ENCODE peak calls at places on chromosomes 7 and 10, in five cellular contexts. V, X, R, P and W are unnamed samples.

GRCh38 chr10:22427101-22427500 is 81.8 kb downstream of the SPAG6 start:
- DNase-seq in V (peak; percentile 26), X (no peak), R (peak; percentile 72), P (peak; percentile 41), W (no peak)

GRCh38 chr10:131799429-131799828 is 101.4 kb upstream of the PPP2R2D start:
- DNase-seq in V (no peak), X (no peak), R (no peak), P (no peak), W (no peak)

GRCh38 chr7:44808914-44809393 is 12.5 kb downstream of the PPIA start:
- DNase-seq in V (no peak), X (no peak), R (peak; percentile 42), P (no peak), W (no peak)

GRCh38 chr10:30573714-30574422 is 55.7 kb downstream of the LYZL2 start:
- DNase-seq in V (no peak), X (no peak), R (no peak), P (no peak), W (no peak)

GRCh38 chr10:19788902-19789301 is 27.3 kb upstream of the PLXDC2 start:
- DNase-seq in V (no peak), X (no peak), R (no peak), P (no peak), W (no peak)

GRCh38 chr10:6980353-6980752 is 400.3 kb upstream of the PRKCQ start:
- DNase-seq in V (peak; percentile 53), X (no peak), R (no peak), P (no peak), W (no peak)

GRCh38 chr7:41731486-41732278 is 28.8 kb upstream of the INHBA start:
- DNase-seq in V (no peak), X (no peak), R (no peak), P (no peak), W (no peak)

GRCh38 chr10:1247598-1248261 is 191.5 kb downstream of the WDR37 start:
- DNase-seq in V (no peak), X (no peak), R (no peak), P (no peak), W (no peak)

GRCh38 chr7:120168066-120168465 is 104.9 kb upstream of the KCND2 start:
- DNase-seq in V (no peak), X (no peak), R (no peak), P (no peak), W (no peak)

GRCh38 chr10:3750884-3751283 is 34.1 kb downstream of the KLF6 start:
- DNase-seq in V (no peak), X (no peak), R (no peak), P (no peak), W (no peak)

GRCh38 chr10:120479506-120479905 is 22.5 kb downstream of the PLPP4 start:
- DNase-seq in V (no peak), X (no peak), R (no peak), P (no peak), W (no peak)

DNA sequence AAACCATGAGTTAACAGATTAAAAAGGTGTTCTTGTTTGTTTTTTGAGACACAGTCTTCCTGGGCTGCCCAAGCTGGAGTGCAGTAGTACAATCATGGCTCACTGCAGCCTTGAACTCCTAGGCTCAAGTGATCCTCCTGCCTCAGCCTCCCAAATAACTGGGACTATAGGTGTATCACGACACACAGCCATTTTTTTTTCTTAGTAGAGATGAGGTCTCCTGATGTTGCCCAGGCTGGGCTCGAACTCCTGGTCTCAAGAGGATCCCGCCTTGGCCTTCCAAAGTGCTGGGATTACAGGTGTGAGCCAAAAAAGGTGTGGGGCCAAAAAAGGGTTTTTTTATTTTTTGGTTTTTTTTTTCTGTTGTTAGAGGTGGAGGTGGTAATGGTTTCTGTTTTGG is 29.3 kb downstream of the KMT2C start:
- DNase-seq in V (no peak), X (no peak), R (no peak), P (no peak), W (no peak)
- H3K9me3 ChIP-seq in V (peaks cover 7% of the 10 kb centered on the region), X (no peaks in the 10 kb centered on the region), R (peaks cover 5% of the 10 kb centered on the region), P (no peaks in the 10 kb centered on the region), W (no peaks in the 10 kb centered on the region)

DNA sequence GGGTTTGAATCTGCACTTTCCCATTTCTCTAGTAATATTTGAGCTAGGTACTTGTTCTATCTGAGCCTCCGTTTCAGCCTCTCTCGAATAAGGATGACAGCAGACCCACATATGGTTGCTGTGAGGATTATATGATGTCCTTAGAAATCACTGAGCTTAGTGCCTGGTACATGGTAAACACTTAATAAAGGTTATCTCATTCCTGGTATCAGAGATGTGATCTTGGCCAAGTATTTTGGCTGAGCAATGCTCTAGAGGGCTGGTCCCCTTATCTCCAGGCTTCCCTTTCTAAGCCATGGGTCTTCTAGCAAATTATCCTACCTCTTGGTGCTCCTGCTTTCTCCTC is 407 bp upstream of the MKRN1 start:
- DNase-seq in V (no peak), X (no peak), R (no peak), P (no peak), W (no peak)
- H3K27ac ChIP-seq in V (peak overlapping the region; percentile 65), X (peak overlapping the region; percentile 86), R (peak overlapping the region; percentile 95), P (peak overlapping the region; percentile 71), W (peak overlapping the region; percentile 92)

GRCh38 chr10:20892011-20892585 is 5.0 kb downstream of the NEBL start:
- DNase-seq in V (peak; percentile 38), X (peak; percentile 31), R (no peak), P (no peak), W (no peak)

GRCh38 chr10:20890491-20891337 is 6.4 kb downstream of the NEBL start:
- DNase-seq in V (no peak), X (no peak), R (no peak), P (no peak), W (no peak)

GRCh38 chr10:20893297-20893696 is 3.8 kb downstream of the NEBL start:
- DNase-seq in V (no peak), X (no peak), R (no peak), P (no peak), W (no peak)

GRCh38 chr10:20891338-20891714 is 5.8 kb downstream of the NEBL start:
- DNase-seq in V (no peak), X (no peak), R (no peak), P (peak; percentile 37), W (no peak)

GRCh38 chr10:20892796-20893195 is 4.3 kb downstream of the NEBL start:
- DNase-seq in V (no peak), X (no peak), R (no peak), P (no peak), W (no peak)
- H3K4me3 ChIP-seq in V (peak overlapping the region; percentile 93), X (peak overlapping the region; percentile 53), R (no peak overlapping the region), P (no peak overlapping the region), W (no peak overlapping the region)

GRCh38 chr7:157637216-157637954 is 300.6 kb downstream of the DNAJB6 start:
- DNase-seq in V (no peak), X (no peak), R (no peak), P (no peak), W (no peak)

GRCh38 chr7:157641866-157642265 is 305.1 kb downstream of the DNAJB6 start:
- DNase-seq in V (no peak), X (no peak), R (no peak), P (no peak), W (no peak)

GRCh38 chr7:157643525-157643970 is 306.7 kb downstream of the DNAJB6 start:
- DNase-seq in V (no peak), X (no peak), R (no peak), P (no peak), W (no peak)

GRCh38 chr7:157638563-157638962 is 301.8 kb downstream of the DNAJB6 start:
- DNase-seq in V (no peak), X (no peak), R (no peak), P (no peak), W (no peak)

DNA sequence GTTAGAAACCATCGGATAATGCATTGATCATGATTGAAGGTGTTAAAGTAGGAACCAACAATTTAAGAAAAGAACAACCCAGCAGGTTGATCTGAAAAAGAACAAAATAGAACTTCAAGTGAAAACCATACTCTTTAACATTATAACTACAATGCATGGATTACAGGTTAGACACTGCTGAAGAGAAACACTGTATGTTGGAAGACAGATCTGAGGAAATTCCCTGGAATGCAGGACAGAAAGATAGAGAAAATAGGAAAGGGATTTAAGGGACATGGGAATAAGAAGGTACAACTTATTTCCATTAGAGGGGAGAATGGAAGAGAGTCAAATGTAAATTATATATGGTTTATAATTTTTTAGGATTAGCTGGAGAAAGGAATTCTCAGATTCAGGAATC is 303.3 kb downstream of the DNAJB6 start:
- DNase-seq in V (no peak), X (no peak), R (no peak), P (no peak), W (no peak)
- H3K9me3 ChIP-seq in V (no peaks in the 10 kb centered on the region), X (peaks cover 10% of the 10 kb centered on the region), R (peaks cover 37% of the 10 kb centered on the region), P (no peaks in the 10 kb centered on the region), W (no peaks in the 10 kb centered on the region)

GRCh38 chr7:130349911-130350782 is 5.5 kb downstream of the CPA5 start:
- DNase-seq in V (no peak), X (no peak), R (no peak), P (no peak), W (no peak)

GRCh38 chr7:130350945-130351663 is 6.5 kb downstream of the CPA5 start:
- DNase-seq in V (peak; percentile 64), X (peak; percentile 47), R (no peak), P (no peak), W (no peak)

GRCh38 chr7:130353196-130353595 is 8.6 kb downstream of the CPA5 start:
- DNase-seq in V (no peak), X (no peak), R (no peak), P (no peak), W (no peak)

GRCh38 chr7:130352335-130353074 is 7.9 kb downstream of the CPA5 start:
- DNase-seq in V (no peak), X (no peak), R (no peak), P (no peak), W (no peak)

DNA sequence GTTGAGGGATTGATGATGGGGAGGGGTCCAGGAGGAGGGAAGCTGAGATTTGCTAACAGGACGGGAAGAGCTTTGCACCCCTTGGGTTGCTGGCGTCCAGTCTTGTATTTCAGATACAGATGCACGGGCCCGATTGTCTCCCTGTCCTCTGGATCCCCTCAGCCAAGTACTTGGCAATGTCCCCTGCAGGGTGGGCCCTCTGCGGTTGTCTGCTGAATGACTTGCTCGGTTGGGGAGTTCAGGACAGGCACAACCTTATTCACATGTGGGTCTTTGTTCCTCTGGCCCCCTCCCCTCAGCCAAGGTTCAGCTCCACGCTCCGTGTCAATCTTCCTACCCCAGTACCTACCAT is 7.0 kb downstream of the CPA5 start:
- DNase-seq in V (no peak), X (no peak), R (no peak), P (no peak), W (no peak)
- H3K27ac ChIP-seq in V (peak overlapping the region; percentile 79), X (peak overlapping the region; percentile 77), R (no peak overlapping the region), P (no peak overlapping the region), W (no peak overlapping the region)

DNA sequence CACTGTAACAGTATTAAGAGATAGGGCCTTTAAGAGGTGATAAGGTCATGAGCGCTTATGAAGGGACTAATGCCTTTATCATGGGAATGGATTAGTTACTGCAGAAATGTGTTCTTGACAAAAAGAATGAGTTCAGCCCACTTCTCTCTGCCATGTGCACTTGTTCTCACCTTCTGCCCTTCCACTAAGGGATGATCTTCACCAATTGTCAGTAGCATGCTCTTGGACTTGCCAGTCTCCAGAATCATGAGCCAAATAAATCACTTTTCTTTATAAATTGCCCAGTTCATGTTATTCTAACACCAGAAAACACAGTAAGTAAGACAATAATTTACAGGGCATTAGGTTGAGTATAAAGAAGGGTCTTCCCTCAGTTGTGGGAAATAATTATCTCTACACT is 189.1 kb downstream of the CRPPA start:
- DNase-seq in V (no peak), X (no peak), R (no peak), P (no peak), W (no peak)
- H3K4me3 ChIP-seq in V (no peak overlapping the region), X (no peak overlapping the region), R (no peak overlapping the region), P (no peak overlapping the region), W (no peak overlapping the region)